ENCODE peak calls at places on chromosome 21, in six cellular contexts. U, D, K, L, S and A are unnamed samples. For H3K9me3, the result is how much of the 10 kb centered on the place peaks cover.

GRCh38 chr21:16707274-16707673 is 805.6 kb upstream of the CXADR start:
- DNase-seq in U (no peak), D (no peak), K (no peak), L (no peak), S (no peak), A (no peak)

GRCh38 chr21:36477001-36477400 is 2.9 kb downstream of the CLDN14 start:
- DNase-seq in U (no peak), D (no peak), K (no peak), L (no peak), S (no peak), A (no peak)

GRCh38 chr21:27024316-27024715 is 57.4 kb upstream of the ADAMTS5 start:
- DNase-seq in U (no peak), D (no peak), K (no peak), L (no peak), S (no peak), A (no peak)

GRCh38 chr21:45178971-45179370 is 104.6 kb downstream of the ADARB1 start:
- DNase-seq in U (no peak), D (no peak), K (no peak), L (no peak), S (no peak), A (no peak)

GRCh38 chr21:44982558-44983244 is 42.9 kb downstream of the SLX9 start:
- DNase-seq in U (no peak), D (no peak), K (peak), L (no peak), S (peak), A (no peak)

GRCh38 chr21:40115775-40116174 is 248.5 kb downstream of the PCP4 start:
- DNase-seq in U (no peak), D (no peak), K (no peak), L (no peak), S (no peak), A (no peak)

GRCh38 chr21:45999581-46000181 is 18.1 kb downstream of the COL6A1 start:
- DNase-seq in U (peak), D (no peak), K (no peak), L (no peak), S (no peak), A (no peak)

GRCh38 chr21:46096997-46097825 is 701 bp upstream of the COL6A2 start:
- DNase-seq in U (peak), D (no peak), K (peak), L (no peak), S (peak), A (no peak)

GRCh38 chr21:38443110-38443509 is 55.2 kb downstream of the ERG start:
- DNase-seq in U (no peak), D (no peak), K (no peak), L (no peak), S (no peak), A (no peak)

GRCh38 chr21:17793271-17793670 is 25.9 kb downstream of the C21orf91 start:
- DNase-seq in U (no peak), D (no peak), K (no peak), L (no peak), S (no peak), A (no peak)
- H3K4me3 ChIP-seq in U (no peak), D (no peak), K (peak), L (peak), S (peak), A (peak)

GRCh38 chr21:42819861-42820512 is 59.4 kb downstream of the WDR4 start:
- DNase-seq in U (peak), D (no peak), K (no peak), L (no peak), S (no peak), A (no peak)

GRCh38 chr21:42815217-42815616 is 64.1 kb downstream of the WDR4 start:
- DNase-seq in U (no peak), D (peak), K (no peak), L (no peak), S (no peak), A (no peak)

GRCh38 chr21:42818328-42818749 is 61.0 kb downstream of the WDR4 start:
- DNase-seq in U (peak), D (peak), K (peak), L (peak), S (peak), A (peak)

DNA sequence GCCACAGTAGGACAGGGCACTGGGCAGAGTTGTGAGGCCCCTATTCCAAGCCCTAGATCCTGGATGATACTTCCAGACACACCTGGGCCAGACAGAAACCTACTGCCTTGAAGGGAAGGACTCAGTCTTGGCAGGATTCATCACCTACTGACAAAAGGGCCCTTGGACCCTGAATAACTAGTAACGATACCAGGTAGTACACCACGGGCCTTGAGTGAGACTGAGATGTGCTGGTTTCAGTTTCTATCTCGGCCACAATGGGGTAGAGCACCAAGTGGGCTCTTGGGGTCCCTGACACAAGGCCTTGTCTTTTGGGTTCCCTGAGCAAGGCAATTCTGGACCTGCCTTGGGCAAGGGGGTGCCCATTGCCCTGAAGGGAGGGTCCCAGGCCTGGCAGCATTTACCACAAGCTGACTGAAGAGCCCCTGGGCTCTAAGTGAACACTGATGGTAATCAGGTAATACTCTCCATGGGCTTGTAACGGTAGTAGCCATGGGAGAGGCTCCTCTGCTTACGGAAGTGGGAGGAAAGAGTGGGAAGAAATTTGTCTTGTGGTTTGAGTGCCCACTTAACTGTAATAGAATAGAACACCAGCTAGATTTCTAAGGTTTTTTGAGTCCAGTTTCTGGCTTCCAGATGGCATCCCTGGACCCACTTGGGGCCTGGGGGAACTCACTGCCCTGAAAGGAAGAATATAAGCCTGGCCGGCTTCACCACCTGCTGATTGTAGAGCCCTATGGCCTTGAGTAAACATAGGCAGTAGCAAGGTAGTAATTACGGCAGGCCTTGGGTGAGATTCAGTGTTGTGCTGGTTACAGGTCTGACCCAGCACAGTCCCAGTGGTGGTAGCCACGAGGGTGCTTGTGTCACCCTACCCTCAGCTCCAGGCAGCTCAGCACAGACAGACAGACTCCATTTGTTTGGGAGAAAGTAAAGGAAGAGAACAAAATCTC is 58.5 kb downstream of the WDR4 start:
- DNase-seq in U (peak), D (no peak), K (peak), L (no peak), S (no peak), A (no peak)
- H3K9me3 ChIP-seq in U (under half), D (under half), K (under half), L (under half), S (under half), A (under half)

DNA sequence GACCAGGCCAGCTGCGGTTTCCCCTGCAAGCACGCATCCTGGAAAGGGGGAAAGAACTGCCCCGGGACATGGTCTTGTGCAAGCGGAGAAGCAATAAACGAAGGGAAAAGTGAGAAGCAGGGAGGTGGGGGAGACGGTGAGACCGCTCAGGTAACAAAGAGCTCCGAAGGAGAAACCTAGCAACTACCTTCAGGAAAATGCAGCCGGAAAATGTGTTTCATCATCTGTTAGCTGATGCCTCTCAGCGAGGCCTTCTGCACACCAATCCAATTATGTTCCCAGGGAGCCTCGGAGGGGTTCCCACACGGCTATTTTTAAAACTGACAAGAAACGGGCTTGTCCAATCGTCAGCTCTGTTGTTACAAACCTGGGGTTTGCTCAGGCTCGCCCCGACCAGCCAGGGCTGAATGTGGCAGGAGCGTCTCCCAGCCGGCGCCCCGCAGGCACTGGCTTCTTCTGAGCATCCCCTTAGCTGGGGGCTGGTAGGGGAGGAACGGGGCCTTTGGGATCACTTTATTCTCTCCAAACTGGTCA is 3.4 kb downstream of the RIPK4 start:
- DNase-seq in U (no peak), D (peak), K (no peak), L (no peak), S (no peak), A (no peak)
- H3K27ac ChIP-seq in U (no peak), D (no peak), K (peak), L (no peak), S (no peak), A (no peak)

GRCh38 chr21:42389449-42389835 is 6.4 kb downstream of the TMPRSS3 start:
- DNase-seq in U (peak), D (peak), K (peak), L (no peak), S (no peak), A (no peak)
- H3K4me3 ChIP-seq in U (no peak), D (peak), K (no peak), L (no peak), S (no peak), A (no peak)

GRCh38 chr21:22278366-22278765 is 1280.2 kb downstream of the NCAM2 start:
- DNase-seq in U (no peak), D (no peak), K (no peak), L (no peak), S (no peak), A (no peak)
- H3K9me3 ChIP-seq in U (under half), D (under half), K (under half), L (under half), S (under half), A (under half)

GRCh38 chr21:18382141-18382540 is 21.4 kb downstream of the TMPRSS15 start:
- DNase-seq in U (no peak), D (no peak), K (no peak), L (no peak), S (no peak), A (no peak)

GRCh38 chr21:18387994-18388393 is 15.6 kb downstream of the TMPRSS15 start:
- DNase-seq in U (no peak), D (no peak), K (no peak), L (no peak), S (no peak), A (no peak)

GRCh38 chr21:18384771-18385170 is 18.8 kb downstream of the TMPRSS15 start:
- DNase-seq in U (no peak), D (peak), K (no peak), L (no peak), S (no peak), A (no peak)
- H3K27ac ChIP-seq in U (no peak), D (no peak), K (no peak), L (no peak), S (no peak), A (no peak)

GRCh38 chr21:42115136-42115683 is 44.1 kb downstream of the UMODL1 start:
- DNase-seq in U (no peak), D (no peak), K (no peak), L (no peak), S (no peak), A (no peak)

GRCh38 chr21:42118901-42119300 is 47.8 kb downstream of the UMODL1 start:
- DNase-seq in U (no peak), D (no peak), K (no peak), L (no peak), S (no peak), A (no peak)

GRCh38 chr21:42114646-42115045 is 43.5 kb downstream of the UMODL1 start:
- DNase-seq in U (no peak), D (no peak), K (no peak), L (no peak), S (no peak), A (no peak)

GRCh38 chr21:42118121-42118795 is 47.1 kb downstream of the UMODL1 start:
- DNase-seq in U (no peak), D (no peak), K (no peak), L (no peak), S (no peak), A (no peak)

GRCh38 chr21:42117229-42118048 is 46.3 kb downstream of the UMODL1 start:
- DNase-seq in U (peak), D (peak), K (peak), L (peak), S (peak), A (peak)
- H3K4me3 ChIP-seq in U (no peak), D (peak), K (no peak), L (no peak), S (no peak), A (no peak)